ENCODE peak calls at places on chromosomes 2 and 18, in five cellular contexts. C is HepG2, N is GM12878, R is SK-N-SH, I is HCT116. M is an unnamed sample.

GRCh38 chr2:207133493-207133861 is 32.3 kb downstream of the KLF7 start:
- DNase-seq in C (no peak), N (no peak), R (no peak), I (no peak), M (no peak)

GRCh38 chr18:24014062-24014985 is at the start of gene TTC39C:
- DNase-seq in C (no peak), N (no peak), R (peak), I (peak), M (peak)

GRCh38 chr2:101741775-101742520 is 44.4 kb downstream of the MAP4K4 start:
- DNase-seq in C (no peak), N (no peak), R (no peak), I (no peak), M (no peak)

GRCh38 chr2:42138163-42139016 is 30.8 kb upstream of the EML4 start:
- DNase-seq in C (no peak), N (no peak), R (no peak), I (no peak), M (no peak)

GRCh38 chr2:10006248-10007147 is 36.9 kb upstream of the KLF11 start:
- DNase-seq in C (no peak), N (no peak), R (peak), I (peak), M (no peak)

GRCh38 chr2:98828369-98828744 is 97.4 kb upstream of the MGAT4A start:
- DNase-seq in C (no peak), N (no peak), R (no peak), I (no peak), M (no peak)

GRCh38 chr2:18299423-18300212 is 260.8 kb downstream of the RDH14 start:
- DNase-seq in C (peak), N (no peak), R (no peak), I (no peak), M (no peak)

GRCh38 chr18:45330170-45330594 is 285.1 kb upstream of the SLC14A2 start:
- DNase-seq in C (no peak), N (no peak), R (no peak), I (no peak), M (no peak)

GRCh38 chr2:127449439-127449838 is 31.2 kb downstream of the PROC start:
- DNase-seq in C (no peak), N (no peak), R (no peak), I (no peak), M (no peak)

GRCh38 chr2:17539596-17539992 is 902 bp upstream of the VSNL1 start:
- DNase-seq in C (peak), N (no peak), R (peak), I (peak), M (no peak)

GRCh38 chr18:23580677-23581367 is 5.5 kb downstream of the NPC1 start:
- DNase-seq in C (no peak), N (no peak), R (no peak), I (no peak), M (no peak)

GRCh38 chr2:234490239-234491074 is 6.4 kb downstream of the ARL4C start:
- DNase-seq in C (no peak), N (peak), R (no peak), I (no peak), M (no peak)

DNA sequence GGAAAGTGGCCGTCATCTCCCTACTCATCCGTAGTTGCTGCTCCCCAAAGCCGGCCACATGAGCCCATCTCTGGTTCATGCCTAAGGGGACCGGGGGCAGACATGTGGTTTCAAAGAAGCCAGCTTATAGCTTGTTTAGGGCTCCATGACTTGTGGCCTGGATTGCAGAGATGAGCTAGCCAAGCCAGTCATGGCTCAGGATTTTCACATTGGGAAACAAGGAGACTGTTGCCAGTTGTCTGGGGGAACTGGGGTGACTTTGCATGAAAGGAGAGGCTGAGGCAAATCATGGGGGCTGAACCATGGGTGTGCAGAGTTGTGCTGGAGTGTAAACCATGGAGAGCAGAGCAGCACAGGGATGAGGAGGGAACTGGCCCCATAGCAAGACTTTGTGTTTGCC is 183.0 kb upstream of the APCDD1 start:
- DNase-seq in C (no peak), N (no peak), R (no peak), I (no peak), M (no peak)
- TF ChIP-seq JUND in C (no peak), N (no peak), R (no peak), I (no peak), M (no peak)

GRCh38 chr18:36196239-36196995 is 9.1 kb downstream of the MOCOS start:
- DNase-seq in C (no peak), N (no peak), R (no peak), I (no peak), M (peak)

GRCh38 chr18:36191711-36192110 is 4.4 kb downstream of the MOCOS start:
- DNase-seq in C (no peak), N (no peak), R (no peak), I (no peak), M (no peak)

GRCh38 chr18:36194719-36195315 is 7.5 kb downstream of the MOCOS start:
- DNase-seq in C (no peak), N (no peak), R (no peak), I (no peak), M (no peak)

GRCh38 chr18:36199691-36200295 is 12.5 kb downstream of the MOCOS start:
- DNase-seq in C (no peak), N (no peak), R (no peak), I (no peak), M (no peak)

GRCh38 chr18:36195427-36196122 is 8.3 kb downstream of the MOCOS start:
- DNase-seq in C (no peak), N (no peak), R (no peak), I (no peak), M (no peak)
- TF ChIP-seq JUND in C (no peak), N (no peak), R (no peak), I (no peak), M (no peak)

DNA sequence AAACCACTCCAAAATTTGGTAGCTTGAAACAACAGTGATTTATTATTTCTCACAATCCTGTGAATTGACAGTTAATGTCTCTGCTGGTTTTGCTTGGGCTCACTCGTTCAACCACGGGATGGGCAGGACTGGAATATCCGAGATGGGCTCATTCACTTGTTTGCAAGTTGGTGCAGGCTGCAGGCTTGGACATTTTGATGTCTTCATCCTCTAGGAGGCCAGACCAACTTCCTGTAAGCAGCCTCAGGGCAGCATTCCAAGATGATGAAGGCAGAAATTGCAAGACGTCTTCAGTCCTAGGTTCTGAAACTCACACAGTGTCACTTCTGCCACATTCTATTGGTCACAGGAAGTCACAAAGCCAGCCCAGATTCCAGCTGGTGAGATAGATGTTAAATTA is 47.1 kb downstream of the GPR39 start:
- DNase-seq in C (no peak), N (no peak), R (no peak), I (no peak), M (no peak)
- TF ChIP-seq JUND in C (no peak), N (no peak), R (no peak), I (no peak), M (no peak)

DNA sequence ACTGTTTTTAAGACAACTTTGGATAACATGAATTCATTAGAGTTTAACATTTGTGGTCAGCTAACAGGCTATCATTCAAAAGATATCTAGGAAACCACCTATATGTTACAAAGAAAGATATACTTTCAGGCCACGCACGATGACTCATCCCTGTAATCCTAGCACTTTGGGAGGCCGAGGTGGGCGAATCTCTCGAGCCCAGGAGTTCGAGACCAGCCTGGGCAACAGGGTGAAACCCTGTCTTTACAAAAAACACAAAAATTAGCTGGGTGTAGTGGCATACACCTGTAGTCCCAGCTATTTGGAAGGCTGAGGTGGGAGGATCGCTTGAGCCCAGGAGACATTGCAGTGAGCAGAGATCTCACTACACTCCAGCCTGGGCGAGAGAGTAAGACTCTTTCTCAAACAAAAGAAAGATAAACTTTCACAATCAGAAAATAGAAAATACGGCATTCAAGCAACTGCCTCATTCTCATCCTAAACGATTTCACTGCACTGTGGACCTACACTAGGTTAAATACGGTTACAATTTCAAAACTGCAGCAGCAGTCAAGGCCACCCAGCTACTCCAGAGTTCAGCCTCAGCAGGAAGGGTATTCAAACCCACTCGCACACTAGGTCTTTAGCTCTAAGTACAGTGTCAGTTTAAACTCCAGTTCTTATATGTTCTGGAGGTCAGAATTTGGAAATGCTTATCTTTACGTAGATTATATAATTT is 250.0 kb upstream of the SLC39A10 start:
- DNase-seq in C (peak), N (peak), R (no peak), I (no peak), M (no peak)
- TF ChIP-seq JUND in C (no peak), N (no peak), R (no peak), I (no peak), M (no peak)

GRCh38 chr2:134512734-134513467 is 205.9 kb downstream of the TMEM163 start:
- DNase-seq in C (no peak), N (no peak), R (no peak), I (no peak), M (no peak)
- TF ChIP-seq JUND in C (no peak), N (no peak), R (no peak), I (no peak), M (no peak)

DNA sequence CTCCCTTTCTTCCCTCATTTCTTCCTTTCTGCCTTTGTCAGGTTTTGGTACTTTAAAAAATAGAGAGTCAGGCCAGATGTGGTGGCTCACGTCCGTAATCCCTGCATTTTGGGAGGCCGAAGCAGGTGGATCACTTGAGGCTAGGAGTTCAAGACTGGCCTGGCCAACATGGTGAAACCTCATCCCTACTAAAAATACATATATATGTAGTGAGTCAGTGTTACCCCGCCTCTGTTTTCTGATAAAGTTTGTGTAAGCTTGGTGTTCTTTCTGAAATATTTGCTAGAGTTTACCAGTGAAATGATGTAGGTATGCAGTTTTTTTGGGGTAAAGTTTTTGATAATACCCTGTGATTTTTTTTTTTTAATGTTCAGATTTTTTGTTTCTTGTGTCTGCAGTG is 58.8 kb downstream of the DGKD start:
- DNase-seq in C (no peak), N (no peak), R (no peak), I (no peak), M (no peak)
- TF ChIP-seq JUND in C (no peak), N (no peak), R (no peak), I (no peak), M (no peak)

M was measured in T47D.